ENCODE peak calls at places on chromosomes 12 and 14, in five cellular contexts. S is cardiac fibroblast, A is astrocyte of the spinal cord, K is tibial artery, X is ascending aorta. M is an unnamed sample.

GRCh38 chr12:51393676-51394545 is 2.7 kb upstream of the GALNT6 start:
- DNase-seq in S (peak), A (peak), K (no peak), X (peak), M (peak)

GRCh38 chr14:102510616-102511520 is 1.3 kb upstream of the ANKRD9 start:
- DNase-seq in S (no peak), A (no peak), K (no peak), X (no peak), M (no peak)

GRCh38 chr14:103361868-103362267 is 23.3 kb upstream of the MARK3 start:
- DNase-seq in S (peak), A (peak), K (no peak), X (no peak), M (peak)

GRCh38 chr12:116843085-116843484 is 38.2 kb downstream of the HRK start:
- DNase-seq in S (no peak), A (no peak), K (no peak), X (no peak), M (no peak)

GRCh38 chr12:46357438-46358324 is 14.9 kb downstream of the SLC38A2 start:
- DNase-seq in S (peak), A (peak), K (no peak), X (no peak), M (peak)

GRCh38 chr12:53190108-53190729 is 9.5 kb upstream of the CSAD start:
- DNase-seq in S (peak), A (peak), K (peak), X (no peak), M (peak)

GRCh38 chr12:54463484-54463883 is 9.9 kb downstream of the GTSF1 start:
- DNase-seq in S (no peak), A (no peak), K (no peak), X (no peak), M (no peak)

GRCh38 chr12:95773320-95773719 is 17.2 kb downstream of the NTN4 start:
- DNase-seq in S (no peak), A (no peak), K (no peak), X (no peak), M (no peak)

GRCh38 chr12:108328420-108328819 is 10.7 kb downstream of the CMKLR1 start:
- DNase-seq in S (no peak), A (no peak), K (peak), X (no peak), M (no peak)

GRCh38 chr14:100275214-100275613 is 31.0 kb downstream of the SLC25A29 start:
- DNase-seq in S (no peak), A (no peak), K (no peak), X (no peak), M (no peak)

GRCh38 chr14:101687756-101688546 is 73.6 kb upstream of the PPP2R5C start:
- DNase-seq in S (no peak), A (no peak), K (no peak), X (no peak), M (peak)

GRCh38 chr14:102693006-102693755 is 84.1 kb upstream of the TRAF3 start:
- DNase-seq in S (no peak), A (no peak), K (no peak), X (no peak), M (no peak)

GRCh38 chr12:14111230-14111865 is 129.9 kb upstream of the GRIN2B start:
- DNase-seq in S (no peak), A (no peak), K (no peak), X (no peak), M (peak)

GRCh38 chr12:1318327-1319031 is 275.9 kb downstream of the FBXL14 start:
- DNase-seq in S (peak), A (peak), K (no peak), X (no peak), M (peak)

GRCh38 chr12:124509676-124510300 is 57.6 kb downstream of the NCOR2 start:
- DNase-seq in S (peak), A (peak), K (peak), X (no peak), M (peak)

GRCh38 chr12:111454311-111454710 is 48.6 kb downstream of the SH2B3 start:
- DNase-seq in S (no peak), A (no peak), K (peak), X (no peak), M (no peak)

GRCh38 chr12:56591961-56592360 is 38.2 kb downstream of the BAZ2A start:
- DNase-seq in S (no peak), A (no peak), K (no peak), X (no peak), M (no peak)

GRCh38 chr12:126268222-126268621 is 1203.0 kb downstream of the AACS start:
- DNase-seq in S (no peak), A (no peak), K (no peak), X (no peak), M (no peak)

GRCh38 chr12:95006206-95006605 is 2.7 kb upstream of the NDUFA12 start:
- DNase-seq in S (no peak), A (no peak), K (no peak), X (no peak), M (no peak)

GRCh38 chr14:94394025-94394493 is 5.7 kb upstream of the SERPINA1 start:
- DNase-seq in S (no peak), A (no peak), K (no peak), X (no peak), M (no peak)

GRCh38 chr12:92242917-92243316 is 97.3 kb upstream of the BTG1 start:
- DNase-seq in S (peak), A (peak), K (no peak), X (no peak), M (peak)

GRCh38 chr12:121423253-121423652 is 23.3 kb downstream of the RNF34 start:
- DNase-seq in S (no peak), A (no peak), K (no peak), X (no peak), M (no peak)

GRCh38 chr12:131030472-131031328 is 77.0 kb downstream of the ADGRD1 start:
- DNase-seq in S (no peak), A (no peak), K (no peak), X (no peak), M (no peak)

GRCh38 chr14:45254771-45255170 is 1.8 kb upstream of the MIS18BP1 start:
- DNase-seq in S (no peak), A (no peak), K (no peak), X (no peak), M (no peak)

GRCh38 chr14:67416085-67416484 is 4.1 kb upstream of the PLEK2 start:
- DNase-seq in S (no peak), A (no peak), K (no peak), X (no peak), M (no peak)

GRCh38 chr12:49622501-49623141 is 740 bp upstream of the PRPF40B start:
- DNase-seq in S (peak), A (no peak), K (no peak), X (no peak), M (no peak)

GRCh38 chr12:55610598-55610997 is 26.1 kb upstream of the OR10P1 start:
- DNase-seq in S (no peak), A (no peak), K (no peak), X (no peak), M (no peak)

GRCh38 chr14:59507063-59507751 is 22.9 kb downstream of the JKAMP start:
- DNase-seq in S (peak), A (peak), K (peak), X (no peak), M (peak)

GRCh38 chr12:81274619-81275018 is 196.7 kb downstream of the ACSS3 start:
- DNase-seq in S (no peak), A (no peak), K (no peak), X (no peak), M (no peak)

GRCh38 chr14:89618309-89618708 is 201.3 kb upstream of the FOXN3 start:
- DNase-seq in S (peak), A (peak), K (no peak), X (no peak), M (peak)

GRCh38 chr12:1540690-1541089 is 53.7 kb downstream of the FBXL14 start:
- DNase-seq in S (peak), A (no peak), K (no peak), X (no peak), M (peak)

GRCh38 chr12:104314242-104314614 is 10.7 kb downstream of the EID3 start:
- DNase-seq in S (peak), A (no peak), K (no peak), X (no peak), M (no peak)

GRCh38 chr12:99476956-99477355 is 170.6 kb upstream of the GARIN6 start:
- DNase-seq in S (no peak), A (no peak), K (no peak), X (no peak), M (no peak)

GRCh38 chr14:52883658-52884057 is 67.2 kb downstream of the FERMT2 start:
- DNase-seq in S (no peak), A (no peak), K (no peak), X (no peak), M (no peak)

GRCh38 chr14:81801921-81802320 is 268.3 kb upstream of the SEL1L start:
- DNase-seq in S (no peak), A (no peak), K (no peak), X (no peak), M (no peak)

GRCh38 chr14:100421756-100422470 is 98.8 kb downstream of the SLC25A47 start:
- DNase-seq in S (no peak), A (no peak), K (no peak), X (no peak), M (no peak)

DNA sequence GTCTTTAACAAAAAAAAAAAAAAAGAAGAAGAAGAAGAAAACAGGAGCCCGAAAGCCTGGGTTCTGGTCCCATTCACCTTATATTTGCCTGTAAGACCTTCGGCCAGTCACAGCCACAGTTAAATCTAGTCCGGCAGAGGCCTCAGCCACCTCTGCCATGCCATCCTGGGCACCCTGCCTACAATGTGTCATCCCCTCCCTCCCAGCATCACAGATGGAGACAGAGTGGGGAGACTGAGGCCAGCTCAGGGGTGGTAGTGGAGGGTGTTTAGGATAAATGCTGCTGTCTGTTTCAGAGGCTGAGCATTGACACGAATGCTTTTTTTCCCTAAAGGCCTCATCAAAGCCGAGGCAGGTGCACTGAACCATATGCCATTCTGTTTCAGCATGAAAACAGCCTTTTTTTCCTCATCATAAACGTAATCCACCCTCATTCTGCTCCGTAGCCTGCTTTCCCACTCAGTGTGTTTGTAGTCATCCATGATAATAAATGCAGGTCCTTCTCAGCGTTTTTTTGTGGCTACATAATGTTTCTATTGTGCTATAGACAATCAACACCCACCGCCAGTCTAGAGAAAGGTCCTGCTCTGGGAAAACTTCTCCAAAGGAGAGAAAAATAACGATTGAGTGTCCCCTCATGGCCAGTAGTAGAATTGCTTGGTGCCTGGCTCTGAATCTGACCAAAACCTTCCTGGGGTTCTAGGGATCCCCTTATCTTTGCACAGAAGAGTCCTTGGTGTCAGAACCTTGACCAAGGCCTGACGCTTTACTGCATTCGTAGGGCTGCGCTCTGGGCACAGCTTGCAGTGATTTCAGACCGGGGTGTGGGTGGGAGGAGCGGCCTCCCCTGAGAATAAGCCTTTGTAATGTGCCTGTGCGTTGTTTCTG is 41.1 kb upstream of the TSPAN9 start:
- DNase-seq in S (peak), A (peak), K (no peak), X (no peak), M (no peak)
- TF ChIP-seq CTCF in S (peak), A (peak), K (no peak), X (no peak), M (peak)

GRCh38 chr14:98925362-98926040 is 346.5 kb downstream of the BCL11B start:
- DNase-seq in S (no peak), A (no peak), K (no peak), X (no peak), M (no peak)

GRCh38 chr14:98926802-98927201 is 345.2 kb downstream of the BCL11B start:
- DNase-seq in S (no peak), A (peak), K (no peak), X (no peak), M (peak)

GRCh38 chr14:98923596-98923995 is 348.4 kb downstream of the BCL11B start:
- DNase-seq in S (no peak), A (no peak), K (no peak), X (no peak), M (no peak)

GRCh38 chr14:98926151-98926550 is 345.8 kb downstream of the BCL11B start:
- DNase-seq in S (no peak), A (no peak), K (no peak), X (no peak), M (peak)

DNA sequence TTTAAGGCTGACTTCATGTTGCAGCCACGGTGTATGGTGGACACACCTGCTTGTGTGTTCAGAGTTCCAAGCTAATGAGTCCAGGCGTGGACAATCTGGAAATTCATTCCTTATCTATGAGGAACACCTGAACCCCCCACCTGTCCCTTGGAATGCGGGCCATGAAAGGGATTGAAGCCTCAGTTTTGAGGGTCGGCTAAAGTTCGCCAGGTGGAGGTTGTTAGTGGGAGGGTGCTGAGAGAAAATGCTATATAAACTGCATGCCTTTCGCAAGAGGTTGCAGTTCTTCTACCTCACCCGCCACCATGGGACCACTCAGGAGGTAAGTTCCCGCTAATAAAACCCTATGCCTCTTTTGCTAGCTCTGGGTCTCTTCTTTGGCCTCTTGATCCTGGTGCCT is 348.0 kb downstream of the BCL11B start:
- DNase-seq in S (no peak), A (no peak), K (peak), X (no peak), M (no peak)
- TF ChIP-seq CTCF in S (no peak), A (no peak), K (no peak), X (no peak), M (no peak)

GRCh38 chr12:13044002-13044858 is at the start of gene FAM234B:
- DNase-seq in S (peak), A (peak), K (peak), X (peak), M (peak)
- TF ChIP-seq CTCF in S (no peak), A (peak), K (no peak), X (no peak), M (peak)

GRCh38 chr14:30266290-30266689 is 292.7 kb upstream of the G2E3 start:
- DNase-seq in S (no peak), A (no peak), K (no peak), X (no peak), M (no peak)
- TF ChIP-seq CTCF in S (no peak), A (no peak), K (no peak), X (no peak), M (no peak)

GRCh38 chr14:65286443-65286842 is 126.1 kb upstream of the FUT8 start:
- DNase-seq in S (no peak), A (no peak), K (no peak), X (no peak), M (peak)
- TF ChIP-seq CTCF in S (peak), A (peak), K (no peak), X (no peak), M (peak)

GRCh38 chr12:19894049-19894448 is 454.8 kb downstream of the AEBP2 start:
- DNase-seq in S (peak), A (no peak), K (no peak), X (no peak), M (no peak)

GRCh38 chr12:19895609-19896008 is 456.3 kb downstream of the AEBP2 start:
- DNase-seq in S (no peak), A (peak), K (no peak), X (no peak), M (no peak)

GRCh38 chr12:19893514-19893913 is 454.2 kb downstream of the AEBP2 start:
- DNase-seq in S (peak), A (peak), K (no peak), X (no peak), M (peak)

GRCh38 chr12:19894803-19895202 is 455.5 kb downstream of the AEBP2 start:
- DNase-seq in S (peak), A (no peak), K (no peak), X (no peak), M (no peak)

DNA sequence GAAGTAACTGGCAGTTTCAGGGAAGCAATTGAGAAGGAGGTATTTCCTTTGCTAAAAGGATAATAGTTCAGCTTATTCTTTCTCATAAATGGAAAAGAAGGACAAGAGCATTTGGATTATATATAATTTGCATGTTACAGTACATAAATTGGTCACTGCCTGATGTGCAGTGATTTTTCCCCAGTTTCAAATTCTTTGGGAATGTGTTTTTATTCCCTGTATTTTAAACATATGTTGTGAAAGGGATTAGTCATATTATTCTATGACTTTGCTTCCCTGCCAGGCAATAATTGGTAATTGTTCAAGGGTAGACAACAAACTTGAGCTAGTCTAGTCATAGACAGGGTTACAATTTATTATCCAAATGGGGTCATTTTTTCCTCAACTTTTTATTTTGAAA is 452.9 kb downstream of the AEBP2 start:
- DNase-seq in S (no peak), A (no peak), K (no peak), X (no peak), M (no peak)
- TF ChIP-seq CTCF in S (no peak), A (no peak), K (no peak), X (no peak), M (no peak)

M was measured in MCF 10A.